ENCODE peak calls at places on chromosomes 16 and 17, in five cellular contexts. One of them, this sample, is unnamed. For H3K4me1, the result is how much of the 10 kb centered on the place peaks cover.

GRCh38 chr17:34220776-34221390 is 34.2 kb upstream of the CCL2 start:
- DNase-seq in tibial artery: no peak
- DNase-seq in esophagus muscularis mucosa: peak
- DNase-seq in SK-N-SH: no peak
- DNase-seq in fibroblast of lung: no peak
- DNase-seq in this sample: no peak

GRCh38 chr16:73265124-73265838 is 217.4 kb upstream of the ZFHX3 start:
- DNase-seq in tibial artery: no peak
- DNase-seq in fibroblast of lung: no peak
- DNase-seq in esophagus muscularis mucosa: no peak
- DNase-seq in SK-N-SH: no peak
- DNase-seq in this sample: no peak

GRCh38 chr16:68257906-68258800 is 6.2 kb upstream of the SLC7A6 start:
- DNase-seq in fibroblast of lung: peak
- DNase-seq in tibial artery: peak
- DNase-seq in esophagus muscularis mucosa: no peak
- DNase-seq in SK-N-SH: no peak
- DNase-seq in this sample: no peak

GRCh38 chr17:37702605-37703004 is 42.3 kb downstream of the HNF1B start:
- DNase-seq in tibial artery: no peak
- DNase-seq in SK-N-SH: no peak
- DNase-seq in esophagus muscularis mucosa: no peak
- DNase-seq in fibroblast of lung: peak
- DNase-seq in this sample: no peak

GRCh38 chr17:35080536-35080935 is 17.0 kb upstream of the RFFL start:
- DNase-seq in tibial artery: no peak
- DNase-seq in esophagus muscularis mucosa: no peak
- DNase-seq in SK-N-SH: no peak
- DNase-seq in fibroblast of lung: no peak
- DNase-seq in this sample: no peak

GRCh38 chr17:38476549-38476948 is 48.3 kb downstream of the ARHGAP23 start:
- DNase-seq in tibial artery: no peak
- DNase-seq in fibroblast of lung: no peak
- DNase-seq in SK-N-SH: no peak
- DNase-seq in esophagus muscularis mucosa: no peak
- DNase-seq in this sample: no peak

GRCh38 chr17:77510133-77510796 is 369.5 kb downstream of the SEC14L1 start:
- DNase-seq in esophagus muscularis mucosa: no peak
- DNase-seq in fibroblast of lung: no peak
- DNase-seq in SK-N-SH: no peak
- DNase-seq in tibial artery: peak
- DNase-seq in this sample: no peak

GRCh38 chr17:17075037-17075755 is 32.9 kb downstream of the MPRIP start:
- DNase-seq in esophagus muscularis mucosa: no peak
- DNase-seq in tibial artery: peak
- DNase-seq in fibroblast of lung: peak
- DNase-seq in SK-N-SH: peak
- DNase-seq in this sample: peak

GRCh38 chr17:51263001-51263400 is 2.7 kb downstream of the UTP18 start:
- DNase-seq in esophagus muscularis mucosa: no peak
- DNase-seq in SK-N-SH: no peak
- DNase-seq in tibial artery: no peak
- DNase-seq in fibroblast of lung: peak
- DNase-seq in this sample: no peak

GRCh38 chr17:76386966-76387765 is 2.8 kb downstream of the SPHK1 start:
- DNase-seq in esophagus muscularis mucosa: no peak
- DNase-seq in SK-N-SH: no peak
- DNase-seq in fibroblast of lung: no peak
- DNase-seq in tibial artery: no peak
- DNase-seq in this sample: no peak

GRCh38 chr17:44220211-44221071 is 966 bp upstream of the UBTF start:
- DNase-seq in tibial artery: peak
- DNase-seq in fibroblast of lung: peak
- DNase-seq in SK-N-SH: peak
- DNase-seq in esophagus muscularis mucosa: no peak
- DNase-seq in this sample: no peak

GRCh38 chr16:540645-541340 is 13.3 kb downstream of the CAPN15 start:
- DNase-seq in SK-N-SH: no peak
- DNase-seq in esophagus muscularis mucosa: no peak
- DNase-seq in tibial artery: no peak
- DNase-seq in fibroblast of lung: no peak
- DNase-seq in this sample: no peak

GRCh38 chr16:8567355-8568230 is 22.7 kb downstream of the TMEM114 start:
- DNase-seq in tibial artery: peak
- DNase-seq in SK-N-SH: peak
- DNase-seq in esophagus muscularis mucosa: peak
- DNase-seq in fibroblast of lung: peak
- DNase-seq in this sample: peak

GRCh38 chr16:84565669-84566495 is 52.0 kb downstream of the COTL1 start:
- DNase-seq in esophagus muscularis mucosa: no peak
- DNase-seq in fibroblast of lung: no peak
- DNase-seq in tibial artery: no peak
- DNase-seq in SK-N-SH: no peak
- DNase-seq in this sample: no peak

GRCh38 chr17:57323391-57323790 is 67.1 kb downstream of the MSI2 start:
- DNase-seq in tibial artery: no peak
- DNase-seq in SK-N-SH: no peak
- DNase-seq in fibroblast of lung: no peak
- DNase-seq in esophagus muscularis mucosa: no peak
- DNase-seq in this sample: no peak

GRCh38 chr16:81004646-81005353 is 1.9 kb downstream of the CMC2 start:
- DNase-seq in esophagus muscularis mucosa: no peak
- DNase-seq in fibroblast of lung: peak
- DNase-seq in tibial artery: no peak
- DNase-seq in SK-N-SH: peak
- DNase-seq in this sample: peak

GRCh38 chr17:20965492-20965891 is 77.3 kb downstream of the USP22 start:
- DNase-seq in esophagus muscularis mucosa: no peak
- DNase-seq in SK-N-SH: no peak
- DNase-seq in tibial artery: no peak
- DNase-seq in fibroblast of lung: no peak
- DNase-seq in this sample: no peak

GRCh38 chr16:2468142-2468724 is 2.9 kb upstream of the NTN3 start:
- DNase-seq in fibroblast of lung: no peak
- DNase-seq in esophagus muscularis mucosa: no peak
- DNase-seq in tibial artery: no peak
- DNase-seq in SK-N-SH: peak
- DNase-seq in this sample: no peak

GRCh38 chr16:46790599-46791270 is 40.2 kb downstream of the C16orf87 start:
- DNase-seq in tibial artery: no peak
- DNase-seq in fibroblast of lung: peak
- DNase-seq in esophagus muscularis mucosa: no peak
- DNase-seq in SK-N-SH: no peak
- DNase-seq in this sample: no peak
- H3K4me1 ChIP-seq in tibial artery: under half
- H3K4me1 ChIP-seq in fibroblast of lung: under half
- H3K4me1 ChIP-seq in esophagus muscularis mucosa: under half
- H3K4me1 ChIP-seq in SK-N-SH: under half
- H3K4me1 ChIP-seq in this sample: under half

DNA sequence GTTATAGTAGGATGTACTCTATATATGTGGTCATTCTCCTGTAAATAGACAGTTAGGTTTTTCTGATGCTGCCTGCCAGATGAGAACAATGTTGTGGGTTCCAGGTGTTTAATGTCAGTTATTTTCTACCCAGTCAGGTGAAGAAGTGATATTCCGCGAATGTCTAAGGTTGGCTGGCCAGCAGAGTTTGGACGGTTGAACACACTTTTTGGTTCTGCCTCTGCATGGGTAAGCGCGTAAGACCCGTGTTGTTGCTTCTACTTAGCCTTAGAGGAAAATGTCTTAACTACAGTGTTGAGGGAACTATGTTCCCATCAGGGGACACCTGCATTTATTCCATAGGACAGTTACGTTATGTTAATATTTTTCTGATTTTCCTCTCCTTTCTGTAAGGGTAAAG is 162.6 kb downstream of the MAP2K6 start:
- DNase-seq in SK-N-SH: no peak
- DNase-seq in esophagus muscularis mucosa: no peak
- DNase-seq in tibial artery: no peak
- DNase-seq in fibroblast of lung: no peak
- DNase-seq in this sample: no peak
- H3K4me1 ChIP-seq in SK-N-SH: under half
- H3K4me1 ChIP-seq in esophagus muscularis mucosa: under half
- H3K4me1 ChIP-seq in tibial artery: under half
- H3K4me1 ChIP-seq in fibroblast of lung: under half
- H3K4me1 ChIP-seq in this sample: under half

GRCh38 chr17:81050645-81051625 is 16.0 kb downstream of the BAIAP2 start:
- DNase-seq in fibroblast of lung: no peak
- DNase-seq in esophagus muscularis mucosa: no peak
- DNase-seq in SK-N-SH: no peak
- DNase-seq in tibial artery: no peak
- DNase-seq in this sample: no peak

GRCh38 chr17:81048827-81049371 is 13.9 kb downstream of the BAIAP2 start:
- DNase-seq in esophagus muscularis mucosa: no peak
- DNase-seq in fibroblast of lung: no peak
- DNase-seq in tibial artery: no peak
- DNase-seq in SK-N-SH: no peak
- DNase-seq in this sample: no peak

GRCh38 chr17:81046770-81047359 is 11.9 kb downstream of the BAIAP2 start:
- DNase-seq in SK-N-SH: no peak
- DNase-seq in fibroblast of lung: no peak
- DNase-seq in tibial artery: no peak
- DNase-seq in esophagus muscularis mucosa: no peak
- DNase-seq in this sample: no peak

GRCh38 chr17:81049973-81050551 is 15.1 kb downstream of the BAIAP2 start:
- DNase-seq in fibroblast of lung: peak
- DNase-seq in esophagus muscularis mucosa: no peak
- DNase-seq in tibial artery: no peak
- DNase-seq in SK-N-SH: peak
- DNase-seq in this sample: no peak

DNA sequence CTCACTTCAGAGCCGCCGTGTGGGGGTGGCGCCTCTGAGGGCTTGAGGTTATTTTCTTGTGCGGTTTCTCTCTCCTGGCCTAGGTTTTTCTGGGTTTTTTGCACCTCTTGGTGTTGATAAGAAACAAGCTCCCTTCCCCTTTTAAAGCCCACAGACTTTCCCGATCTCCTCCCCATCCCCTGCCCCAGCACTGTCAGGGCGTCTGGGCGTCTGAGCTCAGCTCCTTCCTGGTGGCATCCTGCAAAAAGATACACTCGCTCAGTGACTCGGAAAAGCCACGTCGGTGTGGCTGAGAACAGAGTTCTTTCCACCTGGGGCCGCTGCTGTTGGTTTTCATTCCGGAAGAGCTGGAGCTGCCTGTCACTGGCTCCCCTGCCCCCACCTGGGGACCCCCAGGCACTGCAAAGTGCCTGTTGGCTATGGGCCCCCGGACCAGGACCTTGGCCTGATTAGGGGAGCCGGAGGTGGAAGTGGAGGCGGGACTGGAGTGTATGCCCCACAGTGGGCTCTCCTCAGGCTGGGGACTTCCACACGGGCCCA is 14.5 kb downstream of the BAIAP2 start:
- DNase-seq in esophagus muscularis mucosa: no peak
- DNase-seq in tibial artery: no peak
- DNase-seq in SK-N-SH: no peak
- DNase-seq in fibroblast of lung: no peak
- DNase-seq in this sample: no peak
- H3K4me1 ChIP-seq in esophagus muscularis mucosa: half or more
- H3K4me1 ChIP-seq in tibial artery: under half
- H3K4me1 ChIP-seq in SK-N-SH: half or more
- H3K4me1 ChIP-seq in fibroblast of lung: under half
- H3K4me1 ChIP-seq in this sample: under half

GRCh38 chr16:88991813-88992350 is 14.9 kb upstream of the CBFA2T3 start:
- DNase-seq in fibroblast of lung: no peak
- DNase-seq in SK-N-SH: no peak
- DNase-seq in tibial artery: no peak
- DNase-seq in esophagus muscularis mucosa: no peak
- DNase-seq in this sample: no peak
- H3K4me1 ChIP-seq in fibroblast of lung: under half
- H3K4me1 ChIP-seq in SK-N-SH: under half
- H3K4me1 ChIP-seq in tibial artery: under half
- H3K4me1 ChIP-seq in esophagus muscularis mucosa: under half
- H3K4me1 ChIP-seq in this sample: under half

GRCh38 chr16:82735176-82735575 is 108.4 kb downstream of the CDH13 start:
- DNase-seq in fibroblast of lung: peak
- DNase-seq in tibial artery: no peak
- DNase-seq in SK-N-SH: no peak
- DNase-seq in esophagus muscularis mucosa: no peak
- DNase-seq in this sample: no peak
- H3K4me1 ChIP-seq in fibroblast of lung: under half
- H3K4me1 ChIP-seq in tibial artery: under half
- H3K4me1 ChIP-seq in SK-N-SH: under half
- H3K4me1 ChIP-seq in esophagus muscularis mucosa: under half
- H3K4me1 ChIP-seq in this sample: under half

GRCh38 chr16:48608452-48608851 is 1.5 kb downstream of the N4BP1 start:
- DNase-seq in SK-N-SH: no peak
- DNase-seq in tibial artery: no peak
- DNase-seq in esophagus muscularis mucosa: no peak
- DNase-seq in fibroblast of lung: peak
- DNase-seq in this sample: no peak
- H3K4me1 ChIP-seq in SK-N-SH: under half
- H3K4me1 ChIP-seq in tibial artery: under half
- H3K4me1 ChIP-seq in esophagus muscularis mucosa: half or more
- H3K4me1 ChIP-seq in fibroblast of lung: under half
- H3K4me1 ChIP-seq in this sample: half or more

GRCh38 chr16:12300490-12300889 is 324.0 kb downstream of the SNX29 start:
- DNase-seq in esophagus muscularis mucosa: no peak
- DNase-seq in SK-N-SH: no peak
- DNase-seq in fibroblast of lung: no peak
- DNase-seq in tibial artery: no peak
- DNase-seq in this sample: no peak

GRCh38 chr16:12296991-12297390 is 320.5 kb downstream of the SNX29 start:
- DNase-seq in SK-N-SH: no peak
- DNase-seq in tibial artery: no peak
- DNase-seq in esophagus muscularis mucosa: no peak
- DNase-seq in fibroblast of lung: no peak
- DNase-seq in this sample: no peak

GRCh38 chr16:12296406-12296805 is 319.9 kb downstream of the SNX29 start:
- DNase-seq in esophagus muscularis mucosa: no peak
- DNase-seq in fibroblast of lung: no peak
- DNase-seq in SK-N-SH: no peak
- DNase-seq in tibial artery: no peak
- DNase-seq in this sample: no peak

GRCh38 chr16:12300946-12301500 is 324.5 kb downstream of the SNX29 start:
- DNase-seq in fibroblast of lung: no peak
- DNase-seq in SK-N-SH: no peak
- DNase-seq in tibial artery: no peak
- DNase-seq in esophagus muscularis mucosa: no peak
- DNase-seq in this sample: no peak

GRCh38 chr16:12298285-12298684 is 321.8 kb downstream of the SNX29 start:
- DNase-seq in esophagus muscularis mucosa: no peak
- DNase-seq in tibial artery: no peak
- DNase-seq in fibroblast of lung: no peak
- DNase-seq in SK-N-SH: no peak
- DNase-seq in this sample: no peak
- H3K4me1 ChIP-seq in esophagus muscularis mucosa: under half
- H3K4me1 ChIP-seq in tibial artery: under half
- H3K4me1 ChIP-seq in fibroblast of lung: under half
- H3K4me1 ChIP-seq in SK-N-SH: under half
- H3K4me1 ChIP-seq in this sample: under half

This sample was measured in tibial nerve.